ENCODE peak calls at places on chromosomes 1 and 21, in seven cellular contexts. E, Z, I, W, M, F and P are unnamed samples.

GRCh38 chr1:37069406-37069805 is 35.1 kb upstream of the GRIK3 start:
- DNase-seq in W (no peak), M (no peak), Z (no peak), E (no peak), F (no peak), I (no peak), P (no peak)

GRCh38 chr21:36209626-36210171 is 53.1 kb downstream of the DOP1B start:
- DNase-seq in F (peak), M (peak), E (peak), W (peak), I (peak), Z (peak), P (peak)

GRCh38 chr1:1217621-1218523 is 3.9 kb upstream of the TNFRSF4 start:
- DNase-seq in W (no peak), I (no peak), F (no peak), Z (no peak), E (no peak), M (peak), P (peak)

GRCh38 chr1:154199563-154199879 is 6.6 kb downstream of the CFAP141 start:
- DNase-seq in I (no peak), M (no peak), Z (no peak), W (no peak), E (no peak), F (no peak), P (no peak)

GRCh38 chr1:10651793-10652192 is 144.7 kb downstream of the CASZ1 start:
- DNase-seq in W (no peak), Z (no peak), M (no peak), F (no peak), E (no peak), I (no peak), P (no peak)

GRCh38 chr1:150083907-150084306 is 16.3 kb downstream of the VPS45 start:
- DNase-seq in M (peak), I (no peak), Z (no peak), E (no peak), F (no peak), W (no peak), P (no peak)

GRCh38 chr1:110235839-110236682 is 25.9 kb downstream of the KCNC4 start:
- DNase-seq in I (no peak), M (no peak), F (no peak), Z (no peak), E (peak), W (no peak), P (peak)

GRCh38 chr21:45466330-45467220 is 61.6 kb downstream of the COL18A1 start:
- DNase-seq in W (no peak), Z (no peak), I (no peak), F (no peak), E (no peak), M (no peak), P (no peak)

GRCh38 chr1:151762941-151763921 is at the start of gene MRPL9:
- DNase-seq in F (peak), W (peak), E (peak), I (peak), M (peak), Z (peak), P (peak)

GRCh38 chr21:39016740-39017315 is 166.4 kb downstream of the PSMG1 start:
- DNase-seq in Z (no peak), E (no peak), F (no peak), W (no peak), I (no peak), M (no peak), P (no peak)

GRCh38 chr1:47906466-47907191 is 90.6 kb downstream of the TRABD2B start:
- DNase-seq in I (no peak), M (peak), W (no peak), E (peak), F (no peak), Z (no peak), P (no peak)

GRCh38 chr21:45634511-45635183 is 8.9 kb upstream of the PCBP3 start:
- DNase-seq in M (no peak), Z (no peak), F (no peak), E (peak), W (no peak), I (no peak), P (no peak)

GRCh38 chr1:245444181-245444580 is 289.4 kb downstream of the KIF26B start:
- DNase-seq in I (no peak), W (no peak), F (no peak), Z (no peak), E (no peak), M (no peak), P (no peak)

GRCh38 chr1:56437959-56438358 is 141.4 kb downstream of the PLPP3 start:
- DNase-seq in M (no peak), I (no peak), E (no peak), W (no peak), F (no peak), Z (no peak), P (peak)

GRCh38 chr1:228071839-228072657 is 10.5 kb upstream of the ARF1 start:
- DNase-seq in M (no peak), F (no peak), W (no peak), E (no peak), Z (no peak), I (no peak), P (no peak)

GRCh38 chr1:204573563-204573925 is 57.3 kb downstream of the MDM4 start:
- DNase-seq in E (no peak), F (no peak), I (no peak), W (no peak), M (peak), Z (no peak), P (peak)

GRCh38 chr1:52007228-52008073 is 17.0 kb upstream of the RAB3B start:
- DNase-seq in M (no peak), I (no peak), W (no peak), E (no peak), Z (no peak), F (no peak), P (no peak)